ENCODE peak calls at places on chromosomes 3 and 15, in six cellular contexts. One of them, this sample, is unnamed.

GRCh38 chr3:128548011-128548410 is 55.0 kb upstream of the GATA2 start:
- DNase-seq in Peyer's patch: no peak
- DNase-seq in left ventricle myocardium inferior: no peak
- DNase-seq in fibroblast of lung: no peak
- DNase-seq in brain microvascular endothelial cell: no peak
- DNase-seq in esophagus muscularis mucosa: peak; percentile 50
- DNase-seq in this sample: no peak

GRCh38 chr15:90002428-90002844 is 1.3 kb downstream of the ZNF710 start:
- DNase-seq in left ventricle myocardium inferior: peak; percentile 44
- DNase-seq in fibroblast of lung: peak; percentile 57
- DNase-seq in brain microvascular endothelial cell: no peak
- DNase-seq in Peyer's patch: peak; percentile 58
- DNase-seq in esophagus muscularis mucosa: no peak
- DNase-seq in this sample: peak; percentile 68

GRCh38 chr3:53169045-53169831 is 8.2 kb downstream of the PRKCD start:
- DNase-seq in fibroblast of lung: no peak
- DNase-seq in esophagus muscularis mucosa: no peak
- DNase-seq in brain microvascular endothelial cell: no peak
- DNase-seq in left ventricle myocardium inferior: no peak
- DNase-seq in Peyer's patch: no peak
- DNase-seq in this sample: peak; percentile 62

GRCh38 chr3:182914341-182914740 is 66.0 kb downstream of the DCUN1D1 start:
- DNase-seq in esophagus muscularis mucosa: no peak
- DNase-seq in brain microvascular endothelial cell: no peak
- DNase-seq in Peyer's patch: no peak
- DNase-seq in left ventricle myocardium inferior: no peak
- DNase-seq in fibroblast of lung: peak; percentile 23
- DNase-seq in this sample: no peak

GRCh38 chr15:77822631-77823230 is 190.0 kb upstream of the LINGO1 start:
- DNase-seq in fibroblast of lung: no peak
- DNase-seq in brain microvascular endothelial cell: no peak
- DNase-seq in left ventricle myocardium inferior: no peak
- DNase-seq in Peyer's patch: no peak
- DNase-seq in esophagus muscularis mucosa: no peak
- DNase-seq in this sample: no peak

GRCh38 chr3:49794431-49794830 is 5.2 kb downstream of the CDHR4 start:
- DNase-seq in esophagus muscularis mucosa: no peak
- DNase-seq in fibroblast of lung: no peak
- DNase-seq in left ventricle myocardium inferior: peak; percentile 8
- DNase-seq in Peyer's patch: no peak
- DNase-seq in brain microvascular endothelial cell: no peak
- DNase-seq in this sample: no peak

GRCh38 chr3:152574461-152575079 is 260.4 kb upstream of the P2RY1 start:
- DNase-seq in left ventricle myocardium inferior: peak; percentile 45
- DNase-seq in brain microvascular endothelial cell: peak; percentile 62
- DNase-seq in fibroblast of lung: peak; percentile 75
- DNase-seq in esophagus muscularis mucosa: no peak
- DNase-seq in Peyer's patch: peak; percentile 29
- DNase-seq in this sample: peak; percentile 68

GRCh38 chr15:64620991-64621495 is 154.3 kb downstream of the RBPMS2 start:
- DNase-seq in brain microvascular endothelial cell: no peak
- DNase-seq in Peyer's patch: no peak
- DNase-seq in left ventricle myocardium inferior: no peak
- DNase-seq in esophagus muscularis mucosa: no peak
- DNase-seq in fibroblast of lung: no peak
- DNase-seq in this sample: no peak

DNA sequence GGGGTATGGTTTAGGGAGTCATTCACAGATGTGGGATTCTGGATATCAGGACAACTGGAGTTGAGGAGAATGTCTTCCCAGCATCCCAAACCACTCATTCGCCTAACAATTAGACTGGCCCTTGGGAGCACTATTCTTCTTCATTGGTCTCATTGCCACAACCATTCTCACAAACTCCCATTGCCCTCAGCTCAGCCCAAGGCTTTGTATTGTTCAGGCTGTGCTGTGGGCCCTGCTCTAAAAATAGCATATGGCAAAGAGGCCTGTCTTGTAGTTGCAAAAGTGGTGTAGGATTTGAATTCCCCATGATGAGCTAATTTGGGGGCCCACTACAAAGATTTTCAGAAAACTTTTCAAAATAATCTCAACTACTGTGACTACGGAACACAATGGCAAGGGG is 6.3 kb upstream of the ADAMTS9 start:
- DNase-seq in Peyer's patch: no peak
- DNase-seq in brain microvascular endothelial cell: no peak
- DNase-seq in left ventricle myocardium inferior: no peak
- DNase-seq in esophagus muscularis mucosa: no peak
- DNase-seq in fibroblast of lung: no peak
- DNase-seq in this sample: no peak
- TF ChIP-seq CTCF in Peyer's patch: no peak
- TF ChIP-seq CTCF in brain microvascular endothelial cell: no peak
- TF ChIP-seq CTCF in left ventricle myocardium inferior: no peak
- TF ChIP-seq CTCF in esophagus muscularis mucosa: no peak
- TF ChIP-seq CTCF in fibroblast of lung: no peak
- TF ChIP-seq CTCF in this sample: no peak

DNA sequence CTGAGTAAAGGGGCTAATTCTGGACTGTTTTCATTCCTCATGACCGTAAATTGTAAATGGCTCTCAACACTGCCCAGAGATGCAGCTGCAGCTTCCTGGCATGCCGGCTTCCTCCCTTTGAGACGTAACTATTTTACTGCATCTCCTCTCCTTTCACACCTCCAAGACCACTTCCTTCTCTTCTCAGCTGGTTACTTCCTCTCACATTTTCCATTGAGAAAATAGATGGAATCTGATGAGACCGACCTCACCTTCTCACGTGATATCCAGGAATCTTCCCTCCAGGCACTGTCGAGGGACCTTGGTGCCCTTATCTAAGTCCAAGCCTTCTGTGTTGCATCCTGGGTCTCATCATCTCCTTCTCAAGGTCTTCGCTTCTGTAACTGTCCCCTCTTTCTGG is 12.7 kb downstream of the LYSMD4 start:
- DNase-seq in esophagus muscularis mucosa: no peak
- DNase-seq in fibroblast of lung: no peak
- DNase-seq in brain microvascular endothelial cell: no peak
- DNase-seq in Peyer's patch: no peak
- DNase-seq in left ventricle myocardium inferior: no peak
- DNase-seq in this sample: no peak
- H3K4me3 ChIP-seq in esophagus muscularis mucosa: no peak overlapping the region
- H3K4me3 ChIP-seq in fibroblast of lung: no peak overlapping the region
- H3K4me3 ChIP-seq in brain microvascular endothelial cell: no peak overlapping the region
- H3K4me3 ChIP-seq in Peyer's patch: no peak overlapping the region
- H3K4me3 ChIP-seq in left ventricle myocardium inferior: no peak overlapping the region
- H3K4me3 ChIP-seq in this sample: no peak overlapping the region

GRCh38 chr3:122356402-122356801 is 26.6 kb downstream of the MIX23 start:
- DNase-seq in left ventricle myocardium inferior: no peak
- DNase-seq in Peyer's patch: no peak
- DNase-seq in brain microvascular endothelial cell: no peak
- DNase-seq in esophagus muscularis mucosa: no peak
- DNase-seq in fibroblast of lung: peak; percentile 18
- DNase-seq in this sample: peak; percentile 58
- TF ChIP-seq CTCF in left ventricle myocardium inferior: peak; percentile 40
- TF ChIP-seq CTCF in Peyer's patch: peak; percentile 73
- TF ChIP-seq CTCF in brain microvascular endothelial cell: peak; percentile 67
- TF ChIP-seq CTCF in esophagus muscularis mucosa: no peak
- TF ChIP-seq CTCF in fibroblast of lung: peak; percentile 31
- TF ChIP-seq CTCF in this sample: peak; percentile 42

DNA sequence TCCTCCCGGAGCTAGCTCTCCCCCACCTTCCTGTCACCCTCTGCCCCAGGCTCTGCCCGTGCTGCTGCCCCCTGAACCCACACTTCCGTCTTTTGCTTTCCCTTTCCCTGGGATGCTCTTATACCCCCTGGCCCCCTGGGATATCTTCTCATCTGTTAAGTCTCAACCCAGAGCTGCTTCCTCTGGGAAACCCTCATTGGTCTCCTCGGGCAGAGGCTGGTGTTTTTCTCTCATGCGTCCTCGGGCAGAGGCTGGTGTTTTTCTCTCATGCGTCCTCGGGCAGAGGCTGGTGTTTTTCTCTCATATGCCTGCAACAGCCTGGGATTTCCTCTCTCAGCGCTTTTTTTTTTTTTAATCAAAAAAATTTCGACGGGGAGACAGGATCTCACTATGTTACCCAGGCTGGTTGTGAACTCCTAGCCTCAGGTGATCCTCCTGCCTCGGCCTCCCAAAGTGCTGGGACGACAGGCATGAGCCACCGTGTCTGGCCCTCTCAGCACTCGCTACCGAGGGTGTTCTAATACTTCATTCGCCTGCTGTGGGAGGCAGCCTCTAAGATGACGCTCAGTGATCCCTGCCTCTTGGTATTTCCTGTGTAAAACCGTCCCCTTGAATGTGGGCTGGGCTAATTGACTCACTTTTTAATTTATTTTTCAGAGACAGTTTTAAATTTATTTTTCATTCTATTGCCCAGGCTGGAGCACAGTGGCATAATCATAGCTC is 62.7 kb upstream of the TFRC start:
- DNase-seq in fibroblast of lung: peak; percentile 45
- DNase-seq in Peyer's patch: no peak
- DNase-seq in brain microvascular endothelial cell: peak; percentile 89
- DNase-seq in esophagus muscularis mucosa: no peak
- DNase-seq in left ventricle myocardium inferior: no peak
- DNase-seq in this sample: no peak
- H3K4me3 ChIP-seq in fibroblast of lung: no peak overlapping the region
- H3K4me3 ChIP-seq in Peyer's patch: no peak overlapping the region
- H3K4me3 ChIP-seq in brain microvascular endothelial cell: no peak overlapping the region
- H3K4me3 ChIP-seq in esophagus muscularis mucosa: no peak overlapping the region
- H3K4me3 ChIP-seq in left ventricle myocardium inferior: no peak overlapping the region
- H3K4me3 ChIP-seq in this sample: no peak overlapping the region

DNA sequence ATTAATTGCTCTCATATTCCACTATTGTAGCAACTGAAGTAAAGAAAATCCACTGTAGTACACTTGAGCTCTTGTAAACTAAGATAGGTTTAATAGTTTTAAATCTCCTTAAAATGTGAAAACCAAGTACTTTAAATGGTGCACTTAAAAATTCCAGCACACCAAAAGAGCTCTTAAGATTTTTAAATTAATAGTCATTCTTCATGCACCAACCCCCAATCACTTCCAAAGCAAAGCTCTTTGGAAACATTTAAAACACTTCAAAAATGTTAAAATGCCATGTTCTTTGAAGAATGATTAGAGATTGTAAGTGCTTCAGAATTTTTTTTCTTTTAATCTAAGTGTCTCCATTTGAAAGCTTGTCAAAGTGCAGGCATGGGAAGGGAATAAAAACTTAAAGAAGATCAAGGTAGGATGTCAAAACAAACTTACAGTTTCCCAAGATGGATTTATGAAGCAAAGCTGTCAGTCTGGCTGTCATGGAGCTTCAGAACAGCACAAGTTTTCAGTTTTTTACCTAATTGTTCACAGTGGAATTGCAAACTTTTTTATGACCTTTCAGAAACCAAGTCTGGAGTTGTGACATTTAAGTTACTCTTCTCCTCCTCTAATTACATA is 84.3 kb downstream of the ARPP21 start:
- DNase-seq in esophagus muscularis mucosa: no peak
- DNase-seq in brain microvascular endothelial cell: no peak
- DNase-seq in fibroblast of lung: no peak
- DNase-seq in Peyer's patch: no peak
- DNase-seq in left ventricle myocardium inferior: no peak
- DNase-seq in this sample: no peak
- TF ChIP-seq CTCF in esophagus muscularis mucosa: no peak
- TF ChIP-seq CTCF in brain microvascular endothelial cell: no peak
- TF ChIP-seq CTCF in fibroblast of lung: no peak
- TF ChIP-seq CTCF in Peyer's patch: no peak
- TF ChIP-seq CTCF in left ventricle myocardium inferior: no peak
- TF ChIP-seq CTCF in this sample: no peak